ENCODE peak calls at places on chromosomes 5 and 9, in four cellular contexts. One of them, this sample, is unnamed.

GRCh38 chr9:113463418-113464285 is at the start of gene RGS3:
- DNase-seq in GM12878: no peak
- DNase-seq in HepG2: peak
- DNase-seq in K562: no peak
- DNase-seq in this sample: peak

GRCh38 chr9:106857811-106858470 is 5.0 kb upstream of the ZNF462 start:
- DNase-seq in K562: no peak
- DNase-seq in HepG2: no peak
- DNase-seq in GM12878: no peak
- DNase-seq in this sample: no peak

GRCh38 chr5:155772009-155772662 is 554.8 kb upstream of the SGCD start:
- DNase-seq in K562: no peak
- DNase-seq in HepG2: no peak
- DNase-seq in GM12878: no peak
- DNase-seq in this sample: no peak

GRCh38 chr5:134561871-134562296 is 36.4 kb downstream of the JADE2 start:
- DNase-seq in GM12878: no peak
- DNase-seq in K562: peak
- DNase-seq in HepG2: peak
- DNase-seq in this sample: no peak

GRCh38 chr9:109064963-109065701 is 51.8 kb upstream of the CTNNAL1 start:
- DNase-seq in K562: no peak
- DNase-seq in GM12878: no peak
- DNase-seq in HepG2: no peak
- DNase-seq in this sample: no peak

GRCh38 chr5:39424751-39425524 is at the start of gene DAB2:
- DNase-seq in HepG2: peak
- DNase-seq in K562: peak
- DNase-seq in GM12878: no peak
- DNase-seq in this sample: peak

GRCh38 chr9:105444130-105444529 is 3.7 kb upstream of the FSD1L start:
- DNase-seq in GM12878: no peak
- DNase-seq in HepG2: no peak
- DNase-seq in K562: no peak
- DNase-seq in this sample: no peak

GRCh38 chr5:83331842-83332241 is 139.7 kb upstream of the VCAN start:
- DNase-seq in GM12878: no peak
- DNase-seq in HepG2: no peak
- DNase-seq in K562: no peak
- DNase-seq in this sample: no peak

GRCh38 chr5:74130141-74130897 is 504.3 kb downstream of the ARHGEF28 start:
- DNase-seq in K562: no peak
- DNase-seq in HepG2: no peak
- DNase-seq in GM12878: no peak
- DNase-seq in this sample: no peak

GRCh38 chr5:127963931-127964330 is 119.6 kb upstream of the SLC12A2 start:
- DNase-seq in HepG2: no peak
- DNase-seq in K562: no peak
- DNase-seq in GM12878: no peak
- DNase-seq in this sample: no peak

GRCh38 chr9:34451545-34451944 is 6.8 kb downstream of the FAM219A start:
- DNase-seq in HepG2: no peak
- DNase-seq in GM12878: no peak
- DNase-seq in K562: peak
- DNase-seq in this sample: no peak

GRCh38 chr5:53923969-53924876 is 363.8 kb downstream of the NDUFS4 start:
- DNase-seq in K562: no peak
- DNase-seq in HepG2: no peak
- DNase-seq in GM12878: no peak
- DNase-seq in this sample: no peak

GRCh38 chr5:152723482-152723881 is 318.4 kb upstream of the NMUR2 start:
- DNase-seq in K562: no peak
- DNase-seq in GM12878: no peak
- DNase-seq in HepG2: no peak
- DNase-seq in this sample: peak

GRCh38 chr5:8522635-8523034 is 653.7 kb downstream of the MTRR start:
- DNase-seq in GM12878: no peak
- DNase-seq in K562: no peak
- DNase-seq in HepG2: no peak
- DNase-seq in this sample: no peak

GRCh38 chr5:124040799-124041198 is 528.8 kb downstream of the CSNK1G3 start:
- DNase-seq in GM12878: no peak
- DNase-seq in K562: no peak
- DNase-seq in HepG2: no peak
- DNase-seq in this sample: no peak

GRCh38 chr9:86723351-86723750 is 224.0 kb downstream of the GAS1 start:
- DNase-seq in GM12878: no peak
- DNase-seq in HepG2: no peak
- DNase-seq in K562: no peak
- DNase-seq in this sample: no peak

GRCh38 chr5:139757727-139758509 is 37.7 kb upstream of the PSD2 start:
- DNase-seq in GM12878: no peak
- DNase-seq in K562: no peak
- DNase-seq in HepG2: peak
- DNase-seq in this sample: no peak
- TF ChIP-seq EP300 in GM12878: no peak
- TF ChIP-seq EP300 in K562: no peak
- TF ChIP-seq EP300 in HepG2: no peak
- TF ChIP-seq EP300 in this sample: no peak

GRCh38 chr9:35869621-35870216 is 482 bp downstream of the OR13J1 start:
- DNase-seq in K562: no peak
- DNase-seq in GM12878: no peak
- DNase-seq in HepG2: no peak
- DNase-seq in this sample: no peak

GRCh38 chr9:35867538-35867937 is 2.7 kb downstream of the OR13J1 start:
- DNase-seq in K562: no peak
- DNase-seq in GM12878: no peak
- DNase-seq in HepG2: no peak
- DNase-seq in this sample: no peak

GRCh38 chr9:35871514-35871913 is 1.3 kb upstream of the OR13J1 start:
- DNase-seq in GM12878: no peak
- DNase-seq in K562: no peak
- DNase-seq in HepG2: no peak
- DNase-seq in this sample: no peak

GRCh38 chr9:35870351-35870923 is at the start of gene OR13J1:
- DNase-seq in HepG2: no peak
- DNase-seq in GM12878: no peak
- DNase-seq in K562: no peak
- DNase-seq in this sample: no peak

DNA sequence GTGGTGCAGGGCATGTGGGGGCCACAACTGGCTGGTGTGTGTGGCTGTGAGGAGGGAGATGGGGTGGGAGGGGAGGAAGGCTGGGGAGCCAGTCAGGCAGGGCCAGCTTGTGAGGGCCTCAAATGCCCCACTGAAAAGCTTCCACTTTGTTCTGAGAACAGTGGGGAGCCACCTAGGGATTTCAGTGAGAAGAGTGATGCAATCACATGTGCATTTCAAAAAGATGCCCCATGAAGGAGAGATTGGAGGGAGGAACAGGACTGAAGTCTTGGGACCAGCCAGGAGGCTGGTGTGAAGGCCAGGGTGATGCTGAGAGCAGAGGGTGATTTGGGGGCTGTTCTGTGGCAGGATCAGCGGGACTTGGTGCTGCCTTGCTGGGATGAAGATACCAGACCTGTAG is 1.2 kb downstream of the OR13J1 start:
- DNase-seq in GM12878: no peak
- DNase-seq in HepG2: no peak
- DNase-seq in K562: no peak
- DNase-seq in this sample: peak
- TF ChIP-seq CEBPB in GM12878: no peak
- TF ChIP-seq CEBPB in HepG2: peak
- TF ChIP-seq CEBPB in K562: peak
- TF ChIP-seq CEBPB in this sample: peak

DNA sequence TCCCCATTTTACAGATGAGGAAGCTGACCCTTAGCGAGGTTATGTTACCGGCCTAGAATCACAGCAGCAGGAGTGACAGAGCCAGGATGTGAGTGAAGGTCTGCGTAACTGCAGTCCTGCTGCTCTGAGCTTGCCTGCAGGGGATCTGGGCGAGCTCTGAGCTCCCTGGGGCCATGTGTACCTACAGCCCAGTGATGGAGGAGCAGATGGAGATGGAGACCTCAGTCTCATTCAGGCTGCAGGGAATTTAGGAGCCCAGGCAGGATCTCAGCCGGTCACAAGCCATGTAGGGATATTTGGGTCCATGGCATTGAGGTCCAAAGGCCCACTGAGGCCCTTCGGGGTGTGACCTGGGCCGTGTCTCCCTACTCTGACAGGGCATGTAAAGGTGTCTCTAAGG is 170.6 kb downstream of the CACNA1B start:
- DNase-seq in HepG2: no peak
- DNase-seq in K562: no peak
- DNase-seq in GM12878: no peak
- DNase-seq in this sample: no peak
- TF ChIP-seq CBX5 in HepG2: no peak
- TF ChIP-seq CBX5 in K562: no peak
- TF ChIP-seq CBX5 in GM12878: no peak
- TF ChIP-seq CBX5 in this sample: no peak

GRCh38 chr5:168120416-168121137 is 170.9 kb upstream of the WWC1 start:
- DNase-seq in K562: no peak
- DNase-seq in HepG2: no peak
- DNase-seq in GM12878: no peak
- DNase-seq in this sample: no peak
- TF ChIP-seq EP300 in K562: no peak
- TF ChIP-seq EP300 in HepG2: no peak
- TF ChIP-seq EP300 in GM12878: no peak
- TF ChIP-seq EP300 in this sample: no peak

DNA sequence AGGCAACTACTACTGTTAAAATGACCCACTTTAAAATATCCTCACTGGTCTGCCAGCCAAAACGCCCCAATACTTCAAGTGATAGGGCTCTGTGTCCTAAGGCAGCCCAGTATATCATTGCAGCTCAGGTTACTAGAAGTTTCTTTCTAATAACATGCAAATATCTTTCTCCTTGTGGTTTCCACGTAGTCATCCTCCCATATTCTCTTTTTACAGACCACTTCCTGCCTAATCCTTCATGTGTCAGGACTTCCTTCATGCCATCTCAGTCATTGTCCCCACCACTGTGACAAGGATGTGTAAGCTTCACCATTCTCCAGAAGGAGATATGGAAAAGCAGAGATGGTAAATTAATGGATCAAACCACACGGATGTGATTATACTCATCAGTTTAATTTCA is 813.7 kb downstream of the MAT2B start:
- DNase-seq in HepG2: no peak
- DNase-seq in K562: no peak
- DNase-seq in GM12878: no peak
- DNase-seq in this sample: no peak
- TF ChIP-seq CEBPB in HepG2: no peak
- TF ChIP-seq CEBPB in K562: no peak
- TF ChIP-seq CEBPB in GM12878: no peak
- TF ChIP-seq CEBPB in this sample: no peak

GRCh38 chr9:35728041-35728971 is 3.7 kb downstream of the TLN1 start:
- DNase-seq in K562: peak
- DNase-seq in GM12878: no peak
- DNase-seq in HepG2: peak
- DNase-seq in this sample: peak
- TF ChIP-seq CBX5 in K562: no peak
- TF ChIP-seq CBX5 in GM12878: no peak
- TF ChIP-seq CBX5 in HepG2: no peak
- TF ChIP-seq CBX5 in this sample: no peak